ENCODE peak calls at places on chromosomes 12 and 14, in six cellular contexts. One of them, this sample, is unnamed.
A peak's percentile ranks its signal among the peaks of the same experiment; 100 is the strongest.

GRCh38 chr14:93959239-93960107 is 16.9 kb downstream of the ASB2 start:
- DNase-seq in CMK: peak; percentile 58
- DNase-seq in central memory CD4-positive, alpha-beta T cell: peak; percentile 92
- DNase-seq in colonic mucosa: peak; percentile 55
- DNase-seq in fibroblast of mammary gland: peak; percentile 83
- DNase-seq in SK-MEL-5: peak; percentile 76
- DNase-seq in this sample: peak; percentile 92

GRCh38 chr12:25364529-25365339 is 114.0 kb upstream of the KRAS start:
- DNase-seq in fibroblast of mammary gland: no peak
- DNase-seq in colonic mucosa: no peak
- DNase-seq in central memory CD4-positive, alpha-beta T cell: no peak
- DNase-seq in SK-MEL-5: no peak
- DNase-seq in CMK: no peak
- DNase-seq in this sample: no peak

GRCh38 chr12:1474059-1474537 is 120.3 kb downstream of the FBXL14 start:
- DNase-seq in CMK: no peak
- DNase-seq in central memory CD4-positive, alpha-beta T cell: no peak
- DNase-seq in fibroblast of mammary gland: peak; percentile 100
- DNase-seq in SK-MEL-5: peak; percentile 61
- DNase-seq in colonic mucosa: no peak
- DNase-seq in this sample: peak; percentile 15

GRCh38 chr14:73289308-73289707 is 52.0 kb downstream of the PAPLN start:
- DNase-seq in CMK: no peak
- DNase-seq in fibroblast of mammary gland: no peak
- DNase-seq in colonic mucosa: no peak
- DNase-seq in SK-MEL-5: no peak
- DNase-seq in central memory CD4-positive, alpha-beta T cell: no peak
- DNase-seq in this sample: no peak

GRCh38 chr14:49940805-49941421 is 48.0 kb downstream of the ARF6 start:
- DNase-seq in fibroblast of mammary gland: peak; percentile 51
- DNase-seq in CMK: no peak
- DNase-seq in central memory CD4-positive, alpha-beta T cell: peak; percentile 42
- DNase-seq in colonic mucosa: no peak
- DNase-seq in SK-MEL-5: no peak
- DNase-seq in this sample: no peak

GRCh38 chr12:116174904-116175303 is 102.6 kb downstream of the MED13L start:
- DNase-seq in colonic mucosa: no peak
- DNase-seq in fibroblast of mammary gland: no peak
- DNase-seq in CMK: no peak
- DNase-seq in central memory CD4-positive, alpha-beta T cell: no peak
- DNase-seq in SK-MEL-5: no peak
- DNase-seq in this sample: no peak

GRCh38 chr14:74429991-74430390 is 4.0 kb upstream of the SYNDIG1L start:
- DNase-seq in SK-MEL-5: no peak
- DNase-seq in colonic mucosa: no peak
- DNase-seq in central memory CD4-positive, alpha-beta T cell: no peak
- DNase-seq in fibroblast of mammary gland: no peak
- DNase-seq in CMK: no peak
- DNase-seq in this sample: no peak

GRCh38 chr12:46659032-46659703 is 166.6 kb downstream of the SLC38A4 start:
- DNase-seq in colonic mucosa: no peak
- DNase-seq in CMK: no peak
- DNase-seq in SK-MEL-5: no peak
- DNase-seq in fibroblast of mammary gland: peak; percentile 48
- DNase-seq in central memory CD4-positive, alpha-beta T cell: no peak
- DNase-seq in this sample: no peak

GRCh38 chr14:39015964-39016577 is 87.0 kb downstream of the SEC23A start:
- DNase-seq in colonic mucosa: no peak
- DNase-seq in central memory CD4-positive, alpha-beta T cell: no peak
- DNase-seq in CMK: no peak
- DNase-seq in SK-MEL-5: no peak
- DNase-seq in fibroblast of mammary gland: peak; percentile 22
- DNase-seq in this sample: no peak

GRCh38 chr12:5908251-5908650 is 36.8 kb downstream of the ANO2 start:
- DNase-seq in central memory CD4-positive, alpha-beta T cell: no peak
- DNase-seq in colonic mucosa: peak; percentile 4
- DNase-seq in SK-MEL-5: no peak
- DNase-seq in CMK: no peak
- DNase-seq in fibroblast of mammary gland: no peak
- DNase-seq in this sample: no peak

GRCh38 chr14:94952097-94952496 is 182.2 kb upstream of the GSC start:
- DNase-seq in colonic mucosa: no peak
- DNase-seq in central memory CD4-positive, alpha-beta T cell: no peak
- DNase-seq in fibroblast of mammary gland: no peak
- DNase-seq in SK-MEL-5: peak; percentile 6
- DNase-seq in CMK: no peak
- DNase-seq in this sample: no peak

GRCh38 chr14:68658029-68658509 is 134.8 kb downstream of the ZFP36L1 start:
- DNase-seq in SK-MEL-5: no peak
- DNase-seq in colonic mucosa: no peak
- DNase-seq in CMK: no peak
- DNase-seq in fibroblast of mammary gland: no peak
- DNase-seq in central memory CD4-positive, alpha-beta T cell: no peak
- DNase-seq in this sample: no peak

GRCh38 chr12:49094104-49094948 is at the start of gene DHH:
- DNase-seq in SK-MEL-5: no peak
- DNase-seq in central memory CD4-positive, alpha-beta T cell: no peak
- DNase-seq in colonic mucosa: no peak
- DNase-seq in fibroblast of mammary gland: no peak
- DNase-seq in CMK: no peak
- DNase-seq in this sample: no peak

GRCh38 chr12:19894049-19894448 is 454.8 kb downstream of the AEBP2 start:
- DNase-seq in SK-MEL-5: peak; percentile 14
- DNase-seq in central memory CD4-positive, alpha-beta T cell: no peak
- DNase-seq in CMK: no peak
- DNase-seq in fibroblast of mammary gland: peak; percentile 78
- DNase-seq in colonic mucosa: no peak
- DNase-seq in this sample: no peak

GRCh38 chr12:46124848-46125619 is 134.7 kb upstream of the SCAF11 start:
- DNase-seq in SK-MEL-5: peak; percentile 84
- DNase-seq in CMK: peak; percentile 32
- DNase-seq in central memory CD4-positive, alpha-beta T cell: peak; percentile 56
- DNase-seq in fibroblast of mammary gland: peak; percentile 86
- DNase-seq in colonic mucosa: peak; percentile 67
- DNase-seq in this sample: peak; percentile 26

This sample was measured in HL-60.